ENCODE peak calls at places on chromosomes 4 and X, in seven cellular contexts. Y is OCI-LY7; P is CD8-positive, alpha-beta T cell; U is mucosa of descending colon; J is H9; N is GM12865; O is A549. X is an unnamed sample.
A peak's percentile ranks its signal among the peaks of the same experiment; 100 is the strongest.

GRCh38 chr4:17736484-17736883 is 44.9 kb downstream of the FAM184B start:
- DNase-seq in N (no peak), Y (no peak), J (no peak), O (no peak), P (no peak), U (no peak), X (no peak)

GRCh38 chr4:84948056-84948455 is 18.4 kb downstream of the WDFY3 start:
- DNase-seq in P (no peak), Y (no peak), N (no peak), O (no peak), J (no peak), U (no peak), X (no peak)

GRCh38 chr4:168803727-168804126 is 206.3 kb downstream of the CBR4 start:
- DNase-seq in J (peak; percentile 40), P (no peak), U (no peak), O (no peak), Y (no peak), N (no peak), X (no peak)

GRCh38 chr4:125070869-125071268 is 243.9 kb upstream of the FAT4 start:
- DNase-seq in N (no peak), O (peak; percentile 5), P (no peak), U (no peak), Y (no peak), J (no peak), X (no peak)

GRCh38 chrX:21375795-21376069 is 1.5 kb downstream of the CNKSR2 start:
- DNase-seq in P (no peak), U (no peak), O (peak; percentile 39), Y (no peak), N (no peak), J (no peak), X (peak; percentile 1)

GRCh38 chr4:61500883-61501282 is 300.8 kb downstream of the ADGRL3 start:
- DNase-seq in P (no peak), Y (no peak), U (no peak), J (no peak), O (no peak), N (no peak), X (no peak)

GRCh38 chrX:44431206-44431605 is 87.7 kb upstream of the EFHC2 start:
- DNase-seq in J (no peak), N (no peak), O (peak; percentile 59), U (no peak), P (no peak), Y (no peak), X (no peak)

GRCh38 chrX:13081385-13082285 is 37.2 kb upstream of the FAM9C start:
- DNase-seq in N (peak; percentile 79), J (no peak), Y (peak; percentile 70), U (no peak), O (no peak), P (no peak), X (no peak)

GRCh38 chrX:17550011-17550410 is 175.0 kb downstream of the NHS start:
- DNase-seq in P (no peak), J (no peak), N (no peak), O (no peak), Y (no peak), U (no peak), X (no peak)

GRCh38 chr4:83548151-83548905 is 12.4 kb downstream of the GPAT3 start:
- DNase-seq in P (peak; percentile 56), U (peak; percentile 79), Y (peak; percentile 3), O (peak; percentile 96), J (peak; percentile 53), N (peak; percentile 83), X (no peak)

GRCh38 chr4:183504930-183505555 is at the start of gene ING2:
- DNase-seq in P (peak; percentile 59), J (no peak), N (no peak), U (peak; percentile 78), Y (no peak), O (peak; percentile 51), X (no peak)

GRCh38 chr4:2285665-2286381 is 23.9 kb upstream of the MXD4 start:
- DNase-seq in N (no peak), P (no peak), O (no peak), U (peak; percentile 46), J (no peak), Y (no peak), X (no peak)

GRCh38 chrX:39766882-39767281 is 330.9 kb downstream of the BCOR start:
- DNase-seq in N (no peak), O (no peak), P (no peak), U (no peak), Y (no peak), J (no peak), X (no peak)

GRCh38 chr4:77074961-77075855 is 581 bp downstream of the CCNI start:
- DNase-seq in P (peak; percentile 80), Y (peak; percentile 88), J (peak; percentile 59), N (peak; percentile 88), O (peak; percentile 35), U (peak; percentile 90), X (peak; percentile 69)

GRCh38 chrX:88560673-88561330 is 186.2 kb upstream of the CPXCR1 start:
- DNase-seq in N (no peak), J (no peak), O (no peak), Y (no peak), U (no peak), P (no peak), X (no peak)

GRCh38 chr4:127634181-127634580 is 1.4 kb downstream of the INTU start:
- DNase-seq in O (no peak), U (no peak), P (no peak), N (no peak), Y (no peak), J (no peak), X (no peak)

GRCh38 chrX:78330540-78330939 is 3.1 kb upstream of the CYSLTR1 start:
- DNase-seq in P (no peak), J (no peak), O (no peak), Y (no peak), U (no peak), N (peak; percentile 44), X (no peak)

GRCh38 chrX:133999013-133999705 is 13.8 kb upstream of the GPC3 start:
- DNase-seq in P (no peak), J (no peak), U (no peak), N (no peak), O (no peak), Y (no peak), X (no peak)

GRCh38 chr4:8775121-8775520 is 96.5 kb downstream of the HMX1 start:
- DNase-seq in J (no peak), Y (no peak), N (no peak), P (no peak), O (no peak), U (no peak), X (no peak)

GRCh38 chrX:39212456-39212855 is 411.2 kb downstream of the MID1IP1 start:
- DNase-seq in Y (no peak), N (no peak), U (no peak), J (no peak), P (no peak), O (no peak), X (no peak)

GRCh38 chr4:78136109-78137081 is 79.3 kb downstream of the FRAS1 start:
- DNase-seq in Y (no peak), N (no peak), U (no peak), O (peak; percentile 35), P (no peak), J (no peak), X (no peak)

GRCh38 chrX:110012818-110013484 is 10.0 kb downstream of the TMEM164 start:
- DNase-seq in J (no peak), U (no peak), Y (no peak), O (no peak), N (no peak), P (no peak), X (no peak)

GRCh38 chrX:57918750-57919436 is 8.6 kb upstream of the ZXDA start:
- DNase-seq in N (peak; percentile 28), P (no peak), Y (peak; percentile 36), U (no peak), J (no peak), O (peak; percentile 50), X (no peak)

GRCh38 chr4:1576200-1576960 is 107.7 kb downstream of the FAM53A start:
- DNase-seq in P (no peak), O (no peak), J (no peak), U (peak; percentile 36), N (no peak), Y (no peak), X (no peak)

GRCh38 chr4:23245196-23245595 is 552.5 kb downstream of the GBA3 start:
- DNase-seq in P (no peak), N (no peak), J (no peak), O (no peak), Y (no peak), U (no peak), X (no peak)

GRCh38 chrX:29397506-29397905 is 810.3 kb downstream of the IL1RAPL1 start:
- DNase-seq in N (no peak), O (no peak), P (no peak), Y (no peak), J (no peak), U (no peak), X (no peak)

GRCh38 chrX:47817421-47817820 is 19.3 kb upstream of the ZNF81 start:
- DNase-seq in U (no peak), O (no peak), J (no peak), P (no peak), Y (no peak), N (no peak), X (no peak)

DNA sequence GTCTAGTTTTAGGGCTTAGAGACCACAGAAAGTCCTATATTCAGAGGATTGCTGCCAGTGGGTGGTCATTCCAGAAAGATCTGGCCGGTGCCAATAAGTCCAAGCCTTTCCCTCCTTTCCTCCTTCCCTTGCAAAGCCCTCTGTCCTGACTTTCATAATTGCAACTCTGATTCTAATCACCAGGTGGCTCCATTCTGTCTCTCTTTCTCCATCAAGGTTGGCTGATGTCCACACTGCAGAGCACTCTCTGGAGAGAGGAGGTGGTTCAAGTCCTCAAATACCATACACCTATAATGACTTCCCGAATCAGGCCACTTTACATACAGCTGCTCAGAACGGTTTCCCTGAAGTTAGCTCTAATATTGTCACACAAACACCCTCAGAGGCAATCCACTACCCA is 22.4 kb upstream of the ARMCX4 start:
- DNase-seq in U (no peak), J (peak; percentile 28), Y (peak; percentile 8), N (peak; percentile 5), P (no peak), O (peak; percentile 21), X (peak; percentile 6)
- TF ChIP-seq CTCF in U (no peak), J (peak; percentile 42), Y (peak; percentile 41), N (no peak), P (no peak), O (no peak), X (peak; percentile 20)

GRCh38 chr4:182443070-182443469 is 199.9 kb downstream of the TENM3 start:
- DNase-seq in J (no peak), U (no peak), Y (no peak), P (no peak), N (no peak), O (no peak), X (no peak)
- TF ChIP-seq CTCF in J (peak; percentile 40), U (no peak), Y (no peak), P (no peak), N (peak; percentile 15), O (no peak), X (no peak)

GRCh38 chrX:112147206-112147605 is 64.6 kb upstream of the TRPC5 start:
- DNase-seq in J (peak; percentile 50), P (no peak), U (no peak), O (peak; percentile 1), Y (peak; percentile 2), N (peak; percentile 0), X (peak; percentile 6)
- TF ChIP-seq CTCF in J (peak; percentile 74), P (no peak), U (no peak), O (peak; percentile 9), Y (peak; percentile 47), N (peak; percentile 30), X (peak; percentile 45)

GRCh38 chr4:179872751-179873150 is 2370.5 kb upstream of the TENM3 start:
- DNase-seq in U (no peak), Y (no peak), N (no peak), J (no peak), P (no peak), O (no peak), X (no peak)

GRCh38 chr4:179871726-179872125 is 2371.5 kb upstream of the TENM3 start:
- DNase-seq in Y (no peak), P (no peak), N (no peak), U (no peak), O (no peak), J (no peak), X (no peak)

GRCh38 chr4:179867300-179867878 is 2375.8 kb upstream of the TENM3 start:
- DNase-seq in P (peak; percentile 10), J (peak; percentile 91), U (no peak), N (peak; percentile 75), O (peak; percentile 68), Y (peak; percentile 82), X (peak; percentile 79)
- TF ChIP-seq CTCF in P (no peak), J (peak; percentile 90), U (peak; percentile 34), N (peak; percentile 92), O (peak; percentile 40), Y (peak; percentile 97), X (peak; percentile 83)